ENCODE peak calls at places on chromosome 3, in seven cellular contexts. Q, C, Z, B, I, S and F are unnamed samples.

GRCh38 chr3:69032137-69032536 is 18.7 kb upstream of the EOGT start:
- DNase-seq in C (no peak), B (no peak), S (no peak), Q (no peak), Z (peak), I (no peak), F (no peak)

GRCh38 chr3:111846717-111847116 is 12.3 kb upstream of the PHLDB2 start:
- DNase-seq in Z (peak), S (no peak), C (no peak), I (no peak), Q (no peak), B (no peak), F (no peak)

GRCh38 chr3:13686332-13686731 is 137.4 kb downstream of the FBLN2 start:
- DNase-seq in I (no peak), C (no peak), S (no peak), Q (no peak), Z (no peak), B (no peak), F (no peak)

GRCh38 chr3:12947504-12948369 is 106.4 kb upstream of the RPL32 start:
- DNase-seq in Q (no peak), C (no peak), I (no peak), S (no peak), B (peak), Z (peak), F (no peak)

GRCh38 chr3:164459526-164460151 is 618.7 kb downstream of the SI start:
- DNase-seq in B (no peak), Z (no peak), S (no peak), C (no peak), I (no peak), Q (no peak), F (no peak)

GRCh38 chr3:55467099-55467498 is 20.0 kb downstream of the WNT5A start:
- DNase-seq in C (no peak), S (no peak), Z (peak), I (no peak), B (no peak), Q (no peak), F (no peak)

GRCh38 chr3:119331661-119332060 is 37.5 kb downstream of the ARHGAP31 start:
- DNase-seq in S (no peak), C (no peak), B (no peak), Q (no peak), Z (no peak), I (no peak), F (no peak)

GRCh38 chr3:89957461-89957860 is 850.0 kb downstream of the EPHA3 start:
- DNase-seq in C (no peak), S (no peak), Q (no peak), Z (no peak), I (no peak), B (no peak), F (no peak)

GRCh38 chr3:76352848-76353130 is 567.4 kb upstream of the ZNF717 start:
- DNase-seq in I (no peak), Z (no peak), Q (no peak), C (no peak), B (no peak), S (no peak), F (no peak)